ENCODE peak calls at places on chromosomes 2 and 18, in eight cellular contexts. One of them, this sample, is unnamed.

GRCh38 chr2:138183700-138184099 is 219.4 kb downstream of the HNMT start:
- DNase-seq in CD4-positive, alpha-beta T cell: no peak
- DNase-seq in neural progenitor cell: peak; percentile 48
- DNase-seq in thoracic aorta: no peak
- DNase-seq in adrenal gland: no peak
- DNase-seq in sigmoid colon: no peak
- DNase-seq in lung: no peak
- DNase-seq in tibial nerve: no peak
- DNase-seq in this sample: no peak

GRCh38 chr2:47842846-47843245 is 59.9 kb downstream of the MSH6 start:
- DNase-seq in CD4-positive, alpha-beta T cell: no peak
- DNase-seq in lung: no peak
- DNase-seq in thoracic aorta: no peak
- DNase-seq in tibial nerve: no peak
- DNase-seq in neural progenitor cell: no peak
- DNase-seq in sigmoid colon: no peak
- DNase-seq in adrenal gland: no peak
- DNase-seq in this sample: no peak

GRCh38 chr2:224994221-224994843 is 47.9 kb downstream of the DOCK10 start:
- DNase-seq in tibial nerve: no peak
- DNase-seq in lung: no peak
- DNase-seq in neural progenitor cell: no peak
- DNase-seq in thoracic aorta: no peak
- DNase-seq in CD4-positive, alpha-beta T cell: no peak
- DNase-seq in adrenal gland: no peak
- DNase-seq in sigmoid colon: no peak
- DNase-seq in this sample: no peak

GRCh38 chr2:194166818-194167217 is 1490.2 kb upstream of the SLC39A10 start:
- DNase-seq in CD4-positive, alpha-beta T cell: no peak
- DNase-seq in lung: no peak
- DNase-seq in neural progenitor cell: peak; percentile 53
- DNase-seq in tibial nerve: no peak
- DNase-seq in sigmoid colon: no peak
- DNase-seq in adrenal gland: no peak
- DNase-seq in thoracic aorta: no peak
- DNase-seq in this sample: no peak

GRCh38 chr2:44360749-44361329 is 455 bp downstream of the PREPL start:
- DNase-seq in neural progenitor cell: peak; percentile 40
- DNase-seq in adrenal gland: no peak
- DNase-seq in sigmoid colon: no peak
- DNase-seq in thoracic aorta: no peak
- DNase-seq in lung: no peak
- DNase-seq in CD4-positive, alpha-beta T cell: no peak
- DNase-seq in tibial nerve: peak; percentile 31
- DNase-seq in this sample: no peak

GRCh38 chr18:7307586-7307985 is 76.7 kb downstream of the LRRC30 start:
- DNase-seq in adrenal gland: no peak
- DNase-seq in thoracic aorta: no peak
- DNase-seq in sigmoid colon: no peak
- DNase-seq in neural progenitor cell: no peak
- DNase-seq in tibial nerve: no peak
- DNase-seq in lung: no peak
- DNase-seq in CD4-positive, alpha-beta T cell: no peak
- DNase-seq in this sample: no peak

GRCh38 chr18:76691800-76692199 is 130.6 kb upstream of the ZNF236 start:
- DNase-seq in adrenal gland: no peak
- DNase-seq in CD4-positive, alpha-beta T cell: no peak
- DNase-seq in tibial nerve: peak; percentile 17
- DNase-seq in neural progenitor cell: no peak
- DNase-seq in sigmoid colon: peak; percentile 45
- DNase-seq in thoracic aorta: no peak
- DNase-seq in lung: no peak
- DNase-seq in this sample: no peak

GRCh38 chr2:211437396-211437795 is 881.0 kb downstream of the CPS1 start:
- DNase-seq in sigmoid colon: no peak
- DNase-seq in tibial nerve: no peak
- DNase-seq in thoracic aorta: no peak
- DNase-seq in CD4-positive, alpha-beta T cell: no peak
- DNase-seq in lung: no peak
- DNase-seq in adrenal gland: no peak
- DNase-seq in neural progenitor cell: no peak
- DNase-seq in this sample: no peak

GRCh38 chr2:64873472-64873924 is 115.7 kb upstream of the SLC1A4 start:
- DNase-seq in lung: peak; percentile 84
- DNase-seq in tibial nerve: peak; percentile 81
- DNase-seq in neural progenitor cell: peak; percentile 82
- DNase-seq in adrenal gland: peak; percentile 50
- DNase-seq in thoracic aorta: peak; percentile 28
- DNase-seq in sigmoid colon: peak; percentile 86
- DNase-seq in CD4-positive, alpha-beta T cell: peak; percentile 74
- DNase-seq in this sample: peak; percentile 69

GRCh38 chr2:239832101-239832994 is 192.8 kb downstream of the NDUFA10 start:
- DNase-seq in thoracic aorta: no peak
- DNase-seq in CD4-positive, alpha-beta T cell: no peak
- DNase-seq in adrenal gland: peak; percentile 13
- DNase-seq in neural progenitor cell: no peak
- DNase-seq in tibial nerve: no peak
- DNase-seq in sigmoid colon: no peak
- DNase-seq in lung: no peak
- DNase-seq in this sample: no peak

GRCh38 chr2:217714268-217714643 is 288.5 kb downstream of the TNS1 start:
- DNase-seq in tibial nerve: peak; percentile 50
- DNase-seq in lung: no peak
- DNase-seq in adrenal gland: peak; percentile 78
- DNase-seq in thoracic aorta: peak; percentile 23
- DNase-seq in CD4-positive, alpha-beta T cell: no peak
- DNase-seq in neural progenitor cell: peak; percentile 81
- DNase-seq in sigmoid colon: peak; percentile 81
- DNase-seq in this sample: no peak

GRCh38 chr2:29532451-29532850 is 388.9 kb downstream of the ALK start:
- DNase-seq in tibial nerve: no peak
- DNase-seq in CD4-positive, alpha-beta T cell: no peak
- DNase-seq in sigmoid colon: no peak
- DNase-seq in neural progenitor cell: no peak
- DNase-seq in lung: no peak
- DNase-seq in adrenal gland: no peak
- DNase-seq in thoracic aorta: no peak
- DNase-seq in this sample: no peak

GRCh38 chr18:54776282-54776977 is 51.8 kb upstream of the RAB27B start:
- DNase-seq in adrenal gland: peak; percentile 26
- DNase-seq in sigmoid colon: no peak
- DNase-seq in tibial nerve: peak; percentile 25
- DNase-seq in lung: peak; percentile 46
- DNase-seq in neural progenitor cell: no peak
- DNase-seq in CD4-positive, alpha-beta T cell: no peak
- DNase-seq in thoracic aorta: no peak
- DNase-seq in this sample: no peak

GRCh38 chr2:32719933-32720716 is 92.3 kb downstream of the TTC27 start:
- DNase-seq in sigmoid colon: no peak
- DNase-seq in tibial nerve: no peak
- DNase-seq in neural progenitor cell: no peak
- DNase-seq in lung: no peak
- DNase-seq in adrenal gland: no peak
- DNase-seq in thoracic aorta: no peak
- DNase-seq in CD4-positive, alpha-beta T cell: no peak
- DNase-seq in this sample: no peak

GRCh38 chr18:46468431-46469180 is 188.4 kb downstream of the LOXHD1 start:
- DNase-seq in neural progenitor cell: no peak
- DNase-seq in thoracic aorta: no peak
- DNase-seq in lung: no peak
- DNase-seq in tibial nerve: no peak
- DNase-seq in sigmoid colon: no peak
- DNase-seq in CD4-positive, alpha-beta T cell: no peak
- DNase-seq in adrenal gland: no peak
- DNase-seq in this sample: no peak

GRCh38 chr2:43445781-43446180 is 150.1 kb downstream of the THADA start:
- DNase-seq in CD4-positive, alpha-beta T cell: no peak
- DNase-seq in thoracic aorta: no peak
- DNase-seq in adrenal gland: no peak
- DNase-seq in tibial nerve: no peak
- DNase-seq in lung: no peak
- DNase-seq in sigmoid colon: no peak
- DNase-seq in neural progenitor cell: no peak
- DNase-seq in this sample: no peak

GRCh38 chr2:83058683-83059082 is 1400.4 kb downstream of the SUCLG1 start:
- DNase-seq in lung: no peak
- DNase-seq in neural progenitor cell: no peak
- DNase-seq in thoracic aorta: no peak
- DNase-seq in sigmoid colon: no peak
- DNase-seq in tibial nerve: no peak
- DNase-seq in CD4-positive, alpha-beta T cell: no peak
- DNase-seq in adrenal gland: no peak
- DNase-seq in this sample: no peak

DNA sequence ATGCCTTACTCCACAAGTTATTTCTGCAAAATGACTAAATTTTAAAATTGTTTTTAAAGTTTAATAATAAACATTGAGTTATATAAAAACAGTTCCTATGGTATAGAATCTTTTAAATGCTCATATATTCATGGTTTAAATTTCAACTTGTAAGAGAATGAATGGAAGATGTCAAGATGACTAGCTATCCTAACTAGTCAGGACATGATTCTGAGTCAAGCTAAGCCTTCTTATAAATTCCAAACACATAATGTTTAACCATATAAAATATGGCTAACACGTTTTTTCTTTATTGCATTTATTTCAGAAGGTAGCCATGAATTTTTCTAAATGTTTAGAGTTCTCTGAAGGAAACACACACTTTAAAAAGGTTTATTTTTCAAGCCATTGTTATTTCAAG is 320.4 kb downstream of the CBLN2 start:
- DNase-seq in tibial nerve: no peak
- DNase-seq in adrenal gland: no peak
- DNase-seq in CD4-positive, alpha-beta T cell: no peak
- DNase-seq in sigmoid colon: no peak
- DNase-seq in thoracic aorta: no peak
- DNase-seq in lung: no peak
- DNase-seq in neural progenitor cell: no peak
- DNase-seq in this sample: no peak
- H3K9me3 ChIP-seq in tibial nerve: no peaks in the 10 kb centered on the region
- H3K9me3 ChIP-seq in adrenal gland: no peaks in the 10 kb centered on the region
- H3K9me3 ChIP-seq in CD4-positive, alpha-beta T cell: no peaks in the 10 kb centered on the region
- H3K9me3 ChIP-seq in sigmoid colon: no peaks in the 10 kb centered on the region
- H3K9me3 ChIP-seq in thoracic aorta: no peaks in the 10 kb centered on the region
- H3K9me3 ChIP-seq in lung: no peaks in the 10 kb centered on the region
- H3K9me3 ChIP-seq in neural progenitor cell: no peaks in the 10 kb centered on the region
- H3K9me3 ChIP-seq in this sample: no peaks in the 10 kb centered on the region

GRCh38 chr2:230787101-230787500 is 74.5 kb downstream of the CAB39 start:
- DNase-seq in tibial nerve: no peak
- DNase-seq in neural progenitor cell: no peak
- DNase-seq in adrenal gland: no peak
- DNase-seq in thoracic aorta: no peak
- DNase-seq in CD4-positive, alpha-beta T cell: no peak
- DNase-seq in sigmoid colon: no peak
- DNase-seq in lung: no peak
- DNase-seq in this sample: no peak
- H3K9me3 ChIP-seq in tibial nerve: no peaks in the 10 kb centered on the region
- H3K9me3 ChIP-seq in neural progenitor cell: peaks cover 7% of the 10 kb centered on the region
- H3K9me3 ChIP-seq in adrenal gland: no peaks in the 10 kb centered on the region
- H3K9me3 ChIP-seq in thoracic aorta: peaks cover 15% of the 10 kb centered on the region
- H3K9me3 ChIP-seq in CD4-positive, alpha-beta T cell: peaks cover 11% of the 10 kb centered on the region
- H3K9me3 ChIP-seq in sigmoid colon: no peaks in the 10 kb centered on the region
- H3K9me3 ChIP-seq in lung: peaks cover 3% of the 10 kb centered on the region
- H3K9me3 ChIP-seq in this sample: no peaks in the 10 kb centered on the region

DNA sequence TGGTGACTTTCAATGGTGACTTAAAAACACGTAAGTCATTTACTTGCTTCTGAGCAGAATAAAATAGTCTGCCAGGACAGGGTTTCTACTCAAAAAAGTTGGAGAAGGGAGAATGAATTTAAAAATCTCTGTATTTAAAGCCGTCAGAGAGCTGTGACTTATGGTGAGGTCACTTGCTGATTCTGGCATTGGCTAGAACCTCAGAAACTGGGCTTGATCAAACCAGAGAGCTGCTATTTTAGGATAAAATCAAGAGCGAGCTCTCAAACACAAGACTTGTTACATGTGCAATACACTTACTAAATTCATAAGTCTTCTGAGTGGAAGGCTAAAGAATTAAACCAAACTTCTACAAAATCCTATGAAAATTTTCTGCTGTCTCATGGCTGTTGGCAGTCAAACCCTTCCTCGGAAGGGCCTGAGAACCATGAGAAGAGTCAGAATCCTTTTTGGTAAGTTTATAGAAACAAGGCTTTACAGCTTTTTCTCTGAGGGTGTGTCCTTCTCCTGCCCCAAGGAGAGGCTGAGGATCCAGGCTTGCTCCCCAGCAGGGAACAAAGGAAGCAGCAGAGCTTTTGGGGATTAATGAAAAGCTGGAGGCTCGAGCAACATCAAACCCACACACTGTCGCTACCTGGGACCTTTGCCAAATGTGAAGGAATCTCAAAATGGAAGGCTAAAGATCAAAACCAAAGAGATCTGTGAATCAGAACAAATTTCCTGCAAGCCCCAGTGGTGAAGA is 816.4 kb downstream of the SOCS6 start:
- DNase-seq in adrenal gland: no peak
- DNase-seq in tibial nerve: no peak
- DNase-seq in lung: no peak
- DNase-seq in CD4-positive, alpha-beta T cell: no peak
- DNase-seq in neural progenitor cell: peak; percentile 16
- DNase-seq in sigmoid colon: no peak
- DNase-seq in thoracic aorta: no peak
- DNase-seq in this sample: no peak
- H3K9me3 ChIP-seq in adrenal gland: no peaks in the 10 kb centered on the region
- H3K9me3 ChIP-seq in tibial nerve: peaks cover 4% of the 10 kb centered on the region
- H3K9me3 ChIP-seq in lung: no peaks in the 10 kb centered on the region
- H3K9me3 ChIP-seq in CD4-positive, alpha-beta T cell: no peaks in the 10 kb centered on the region
- H3K9me3 ChIP-seq in neural progenitor cell: no peaks in the 10 kb centered on the region
- H3K9me3 ChIP-seq in sigmoid colon: no peaks in the 10 kb centered on the region
- H3K9me3 ChIP-seq in thoracic aorta: no peaks in the 10 kb centered on the region
- H3K9me3 ChIP-seq in this sample: no peaks in the 10 kb centered on the region

GRCh38 chr2:238548902-238549462 is 122.3 kb downstream of the ASB1 start:
- DNase-seq in neural progenitor cell: no peak
- DNase-seq in CD4-positive, alpha-beta T cell: no peak
- DNase-seq in sigmoid colon: no peak
- DNase-seq in thoracic aorta: no peak
- DNase-seq in tibial nerve: no peak
- DNase-seq in adrenal gland: no peak
- DNase-seq in lung: no peak
- DNase-seq in this sample: no peak
- H3K9me3 ChIP-seq in neural progenitor cell: no peaks in the 10 kb centered on the region
- H3K9me3 ChIP-seq in CD4-positive, alpha-beta T cell: no peaks in the 10 kb centered on the region
- H3K9me3 ChIP-seq in sigmoid colon: peaks cover 7% of the 10 kb centered on the region
- H3K9me3 ChIP-seq in thoracic aorta: peaks cover 6% of the 10 kb centered on the region
- H3K9me3 ChIP-seq in tibial nerve: no peaks in the 10 kb centered on the region
- H3K9me3 ChIP-seq in adrenal gland: no peaks in the 10 kb centered on the region
- H3K9me3 ChIP-seq in lung: no peaks in the 10 kb centered on the region
- H3K9me3 ChIP-seq in this sample: peaks cover 5% of the 10 kb centered on the region

DNA sequence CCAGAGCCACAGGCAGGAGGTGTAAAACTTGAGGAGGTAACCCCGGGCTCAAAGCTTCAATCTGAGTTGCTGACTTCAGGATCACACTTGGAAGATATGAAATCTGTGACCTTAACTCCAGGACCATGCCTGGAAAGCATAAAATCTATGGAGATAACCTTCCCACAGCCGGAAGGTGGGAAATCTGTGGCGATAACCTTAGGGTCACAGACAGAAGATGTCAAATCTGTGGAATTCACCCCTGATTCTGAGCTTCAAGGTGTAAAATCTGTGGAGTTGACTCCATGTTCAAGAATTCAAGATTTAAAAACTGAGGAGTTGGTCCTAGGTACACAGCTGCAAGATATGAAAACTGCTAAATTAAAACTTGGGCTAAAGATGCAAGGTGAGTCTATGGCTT is 11.6 kb upstream of the ZNF512 start:
- DNase-seq in lung: no peak
- DNase-seq in neural progenitor cell: no peak
- DNase-seq in CD4-positive, alpha-beta T cell: no peak
- DNase-seq in sigmoid colon: no peak
- DNase-seq in tibial nerve: no peak
- DNase-seq in thoracic aorta: no peak
- DNase-seq in adrenal gland: no peak
- DNase-seq in this sample: no peak
- H3K9me3 ChIP-seq in lung: peaks cover 13% of the 10 kb centered on the region
- H3K9me3 ChIP-seq in neural progenitor cell: no peaks in the 10 kb centered on the region
- H3K9me3 ChIP-seq in CD4-positive, alpha-beta T cell: peaks cover 7% of the 10 kb centered on the region
- H3K9me3 ChIP-seq in sigmoid colon: peaks cover 12% of the 10 kb centered on the region
- H3K9me3 ChIP-seq in tibial nerve: no peaks in the 10 kb centered on the region
- H3K9me3 ChIP-seq in thoracic aorta: peaks cover 3% of the 10 kb centered on the region
- H3K9me3 ChIP-seq in adrenal gland: peaks cover 11% of the 10 kb centered on the region
- H3K9me3 ChIP-seq in this sample: no peaks in the 10 kb centered on the region